ENCODE peak calls at places on chromosomes 16 and 17, in seven cellular contexts. D, R, Y, C, A, N and G are unnamed samples.

GRCh38 chr17:5410594-5411272 is 8.7 kb downstream of the NUP88 start:
- DNase-seq in D (no peak), R (no peak), Y (no peak), C (no peak), A (no peak), N (no peak), G (no peak)

GRCh38 chr17:9522074-9522473 is 53.5 kb downstream of the STX8 start:
- DNase-seq in D (peak), R (peak), Y (peak), C (peak), A (no peak), N (no peak), G (peak)

GRCh38 chr16:85652431-85653221 is 36.1 kb downstream of the GINS2 start:
- DNase-seq in D (peak), R (peak), Y (no peak), C (peak), A (no peak), N (no peak), G (peak)

GRCh38 chr17:64410750-64411490 is 20.3 kb upstream of the PECAM1 start:
- DNase-seq in D (no peak), R (peak), Y (no peak), C (no peak), A (peak), N (no peak), G (no peak)

GRCh38 chr16:74225278-74225677 is 71.3 kb upstream of the PSMD7 start:
- DNase-seq in D (peak), R (no peak), Y (no peak), C (no peak), A (no peak), N (no peak), G (no peak)

GRCh38 chr17:12859520-12859919 is 70.2 kb downstream of the ARHGAP44 start:
- DNase-seq in D (peak), R (no peak), Y (no peak), C (no peak), A (no peak), N (no peak), G (no peak)

GRCh38 chr16:68332411-68333121 is 21.7 kb downstream of the PRMT7 start:
- DNase-seq in D (peak), R (peak), Y (no peak), C (peak), A (no peak), N (no peak), G (peak)

GRCh38 chr17:74268052-74268451 is 6.0 kb upstream of the DNAI2 start:
- DNase-seq in D (no peak), R (no peak), Y (no peak), C (no peak), A (no peak), N (no peak), G (no peak)

GRCh38 chr17:68198931-68199836 is 48.7 kb upstream of the AMZ2 start:
- DNase-seq in D (no peak), R (peak), Y (no peak), C (peak), A (peak), N (no peak), G (no peak)

GRCh38 chr17:73552300-73553088 is 91.8 kb downstream of the SDK2 start:
- DNase-seq in D (no peak), R (no peak), Y (no peak), C (no peak), A (no peak), N (no peak), G (no peak)

GRCh38 chr17:14016858-14017257 is 52.4 kb upstream of the COX10 start:
- DNase-seq in D (no peak), R (no peak), Y (no peak), C (no peak), A (no peak), N (no peak), G (no peak)

GRCh38 chr17:37400505-37400904 is 6.1 kb downstream of the ACACA start:
- DNase-seq in D (no peak), R (no peak), Y (no peak), C (peak), A (no peak), N (no peak), G (no peak)

GRCh38 chr17:30524847-30525246 is 47.6 kb downstream of the GOSR1 start:
- DNase-seq in D (peak), R (no peak), Y (no peak), C (peak), A (no peak), N (no peak), G (no peak)

GRCh38 chr16:31344712-31345111 is 10.3 kb upstream of the ITGAX start:
- DNase-seq in D (no peak), R (no peak), Y (no peak), C (no peak), A (no peak), N (no peak), G (no peak)

GRCh38 chr16:49428808-49429207 is 55.2 kb downstream of the C16orf78 start:
- DNase-seq in D (no peak), R (no peak), Y (no peak), C (no peak), A (no peak), N (no peak), G (no peak)

GRCh38 chr17:72422505-72423285 is 301.9 kb downstream of the SOX9 start:
- DNase-seq in D (peak), R (peak), Y (no peak), C (peak), A (no peak), N (no peak), G (peak)

GRCh38 chr16:51968756-51969155 is 578.2 kb downstream of the TOX3 start:
- DNase-seq in D (peak), R (no peak), Y (no peak), C (no peak), A (no peak), N (no peak), G (no peak)

GRCh38 chr17:4604111-4604644 is 19.8 kb downstream of the SMTNL2 start:
- DNase-seq in D (peak), R (no peak), Y (no peak), C (peak), A (no peak), N (no peak), G (peak)

GRCh38 chr16:57667526-57668258 is 414 bp upstream of the ADGRG3 start:
- DNase-seq in D (peak), R (peak), Y (no peak), C (peak), A (peak), N (no peak), G (peak)

GRCh38 chr16:52997922-52998321 is 54.8 kb downstream of the CHD9NB start:
- DNase-seq in D (no peak), R (no peak), Y (no peak), C (no peak), A (no peak), N (no peak), G (no peak)

GRCh38 chr16:17412221-17412620 is 58.5 kb downstream of the XYLT1 start:
- DNase-seq in D (peak), R (peak), Y (peak), C (no peak), A (no peak), N (no peak), G (no peak)

GRCh38 chr17:37490022-37490587 is 414 bp downstream of the DUSP14 start:
- DNase-seq in D (peak), R (peak), Y (peak), C (peak), A (peak), N (no peak), G (peak)

GRCh38 chr17:6430769-6431168 is 4.2 kb downstream of the AIPL1 start:
- DNase-seq in D (no peak), R (no peak), Y (no peak), C (no peak), A (no peak), N (no peak), G (no peak)

GRCh38 chr16:87382023-87382785 is 1.4 kb downstream of the FBXO31 start:
- DNase-seq in D (no peak), R (no peak), Y (no peak), C (no peak), A (no peak), N (no peak), G (peak)

GRCh38 chr16:69741951-69742904 is 12.5 kb downstream of the NOB1 start:
- DNase-seq in D (peak), R (no peak), Y (no peak), C (peak), A (no peak), N (no peak), G (peak)

GRCh38 chr16:83355570-83356218 is 452.1 kb upstream of the HSBP1 start:
- DNase-seq in D (no peak), R (no peak), Y (no peak), C (no peak), A (no peak), N (no peak), G (no peak)

GRCh38 chr17:81002409-81003361 is 11.0 kb downstream of the CHMP6 start:
- DNase-seq in D (peak), R (no peak), Y (no peak), C (no peak), A (no peak), N (no peak), G (peak)

GRCh38 chr17:35373984-35374765 is 754 bp upstream of the SLFN11 start:
- DNase-seq in D (peak), R (peak), Y (peak), C (peak), A (peak), N (no peak), G (peak)

GRCh38 chr17:29113334-29113733 is 66.9 kb downstream of the MYO18A start:
- DNase-seq in D (no peak), R (peak), Y (no peak), C (no peak), A (no peak), N (no peak), G (no peak)

GRCh38 chr16:47876494-47876893 is 279.3 kb downstream of the ABCC12 start:
- DNase-seq in D (no peak), R (no peak), Y (no peak), C (peak), A (no peak), N (no peak), G (no peak)
- H2BK120ac ChIP-seq in D (no peak), R (no peak), Y (no peak), C (no peak), A (no peak), N (no peak), G (no peak)

GRCh38 chr16:88895335-88895734 is 28.9 kb upstream of the PABPN1L start:
- DNase-seq in D (no peak), R (no peak), Y (no peak), C (no peak), A (no peak), N (no peak), G (no peak)

GRCh38 chr16:88894681-88895300 is 28.3 kb upstream of the PABPN1L start:
- DNase-seq in D (no peak), R (no peak), Y (no peak), C (no peak), A (no peak), N (no peak), G (no peak)

GRCh38 chr16:88893127-88893968 is 26.9 kb upstream of the PABPN1L start:
- DNase-seq in D (no peak), R (no peak), Y (no peak), C (no peak), A (no peak), N (no peak), G (no peak)

GRCh38 chr16:88897696-88898425 is 31.4 kb upstream of the PABPN1L start:
- DNase-seq in D (no peak), R (no peak), Y (no peak), C (no peak), A (no peak), N (no peak), G (no peak)

GRCh38 chr16:88896238-88897065 is 30.0 kb upstream of the PABPN1L start:
- DNase-seq in D (no peak), R (no peak), Y (no peak), C (no peak), A (no peak), N (no peak), G (no peak)
- H2BK120ac ChIP-seq in D (no peak), R (no peak), Y (no peak), C (no peak), A (no peak), N (no peak), G (no peak)

DNA sequence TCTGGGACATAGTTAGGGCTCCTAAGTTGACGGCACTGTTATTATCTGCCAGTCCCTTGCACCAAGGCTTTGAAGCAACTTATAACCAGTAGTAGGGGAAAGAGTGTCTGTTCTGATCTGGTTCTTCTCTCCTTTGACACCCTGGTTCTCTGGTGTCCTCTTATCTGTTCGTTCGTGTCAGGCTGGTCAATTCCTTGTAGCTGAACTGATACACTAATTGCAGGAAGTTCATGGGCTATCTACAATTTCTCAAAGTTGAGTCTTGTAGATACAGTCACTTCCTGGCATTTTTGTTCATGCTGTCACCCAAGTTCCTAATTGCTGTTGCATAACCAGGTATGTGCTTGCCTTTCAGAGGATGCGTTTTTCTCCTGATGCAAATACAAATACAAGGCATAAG is 17.3 kb upstream of the MYO1D start:
- DNase-seq in D (no peak), R (no peak), Y (no peak), C (peak), A (no peak), N (no peak), G (no peak)
- H2BK120ac ChIP-seq in D (no peak), R (no peak), Y (no peak), C (no peak), A (no peak), N (no peak), G (no peak)

GRCh38 chr17:66562119-66562518 is 259.7 kb downstream of the PRKCA start:
- DNase-seq in D (no peak), R (no peak), Y (no peak), C (no peak), A (no peak), N (no peak), G (no peak)

GRCh38 chr17:66560691-66561090 is 258.3 kb downstream of the PRKCA start:
- DNase-seq in D (no peak), R (no peak), Y (no peak), C (no peak), A (no peak), N (no peak), G (no peak)

GRCh38 chr17:66567234-66568170 is 265.1 kb downstream of the PRKCA start:
- DNase-seq in D (peak), R (peak), Y (peak), C (peak), A (peak), N (peak), G (peak)

GRCh38 chr17:66569572-66569971 is 265.3 kb upstream of the CACNG5 start:
- DNase-seq in D (no peak), R (no peak), Y (no peak), C (no peak), A (no peak), N (no peak), G (no peak)

GRCh38 chr17:66564992-66565465 is 262.6 kb downstream of the PRKCA start:
- DNase-seq in D (peak), R (peak), Y (no peak), C (peak), A (peak), N (no peak), G (peak)
- H2BK120ac ChIP-seq in D (peak), R (no peak), Y (no peak), C (no peak), A (no peak), N (no peak), G (no peak)

GRCh38 chr16:2082983-2083364 is 35.2 kb downstream of the TSC2 start:
- DNase-seq in D (no peak), R (no peak), Y (no peak), C (no peak), A (no peak), N (no peak), G (no peak)
- H2BK120ac ChIP-seq in D (no peak), R (no peak), Y (no peak), C (no peak), A (no peak), N (no peak), G (no peak)

GRCh38 chr16:88645941-88646340 is 4.9 kb downstream of the CYBA start:
- DNase-seq in D (no peak), R (no peak), Y (no peak), C (no peak), A (no peak), N (no peak), G (no peak)
- H2BK120ac ChIP-seq in D (no peak), R (no peak), Y (no peak), C (no peak), A (no peak), N (no peak), G (no peak)

GRCh38 chr17:19369846-19370492 is 7.4 kb upstream of the B9D1 start:
- DNase-seq in D (no peak), R (no peak), Y (no peak), C (no peak), A (no peak), N (no peak), G (no peak)
- H2BK120ac ChIP-seq in D (no peak), R (no peak), Y (no peak), C (no peak), A (no peak), N (no peak), G (no peak)

GRCh38 chr16:66988197-66988788 is at the start of gene CES4A:
- DNase-seq in D (peak), R (no peak), Y (no peak), C (peak), A (no peak), N (no peak), G (peak)

GRCh38 chr16:66991545-66992077 is 3.2 kb downstream of the CES4A start:
- DNase-seq in D (no peak), R (no peak), Y (no peak), C (no peak), A (no peak), N (no peak), G (no peak)

GRCh38 chr16:66984902-66985311 is 3.5 kb upstream of the CES4A start:
- DNase-seq in D (no peak), R (no peak), Y (no peak), C (no peak), A (no peak), N (no peak), G (no peak)

GRCh38 chr16:66983033-66983432 is 5.4 kb upstream of the CES4A start:
- DNase-seq in D (no peak), R (no peak), Y (no peak), C (no peak), A (no peak), N (no peak), G (no peak)

GRCh38 chr16:66986559-66986958 is 1.8 kb upstream of the CES4A start:
- DNase-seq in D (no peak), R (no peak), Y (no peak), C (no peak), A (no peak), N (no peak), G (no peak)
- H2BK120ac ChIP-seq in D (no peak), R (no peak), Y (no peak), C (no peak), A (no peak), N (no peak), G (no peak)

DNA sequence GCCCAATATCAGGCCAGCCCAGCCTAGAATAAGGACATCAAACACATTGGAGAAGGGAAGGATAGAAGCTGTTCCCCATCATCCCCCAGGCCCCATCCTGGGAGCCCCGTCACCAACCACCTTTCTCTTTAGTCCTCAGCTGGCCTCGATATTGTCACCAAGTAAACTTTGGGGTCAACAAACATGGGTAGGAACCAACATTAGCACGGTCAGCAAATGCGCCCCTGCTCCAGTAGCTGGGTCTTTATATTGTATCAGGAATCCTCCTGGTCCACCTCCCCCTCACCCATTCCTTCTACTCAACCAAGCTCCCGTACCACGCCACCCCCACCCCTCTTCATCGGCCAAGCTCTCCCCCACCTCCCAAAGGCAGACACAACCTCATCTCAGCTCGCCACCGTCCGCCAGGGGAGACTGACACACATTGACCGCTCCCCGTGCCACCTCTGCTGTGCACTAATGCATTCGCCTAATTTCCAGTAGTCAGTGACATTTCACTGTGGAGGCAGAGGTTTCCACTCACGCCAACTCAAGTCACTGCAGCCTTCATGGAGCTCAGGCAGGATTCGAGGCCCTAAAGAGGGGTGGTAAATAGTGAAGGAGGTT is 20.7 kb upstream of the CBX2 start:
- DNase-seq in D (no peak), R (no peak), Y (no peak), C (no peak), A (no peak), N (no peak), G (no peak)
- H2BK120ac ChIP-seq in D (no peak), R (no peak), Y (no peak), C (no peak), A (no peak), N (no peak), G (no peak)